ENCODE peak calls at places on chromosomes 16 and 17, in ten cellular contexts. R is body of pancreas, K is cardiac muscle cell, H is fibroblast of the aortic adventitia, P is A549, C is colonic mucosa, E is sigmoid colon, B is kidney epithelial cell, N is PC-9, D is pancreas. X is an unnamed sample.

GRCh38 chr17:82338858-82339633 is 5.5 kb upstream of the SECTM1 start:
- DNase-seq in D (no peak), C (peak; percentile 81), R (peak; percentile 38), B (peak; percentile 31), K (no peak), H (peak; percentile 71), N (peak; percentile 66), P (peak; percentile 86), E (peak; percentile 85), X (no peak)

GRCh38 chr17:48215583-48216139 is 108.1 kb downstream of the SNX11 start:
- DNase-seq in H (peak; percentile 59), C (peak; percentile 26), E (no peak), D (no peak), K (no peak), R (peak; percentile 3), B (no peak), N (peak; percentile 52), P (peak; percentile 80), X (no peak)

GRCh38 chr17:14840616-14841231 is 424.4 kb downstream of the PMP22 start:
- DNase-seq in P (no peak), R (no peak), E (no peak), B (no peak), D (no peak), C (no peak), N (no peak), K (no peak), H (peak; percentile 36), X (no peak)

GRCh38 chr17:66667491-66668030 is 167.4 kb upstream of the CACNG5 start:
- DNase-seq in B (no peak), E (no peak), K (no peak), N (no peak), C (no peak), R (no peak), H (no peak), P (no peak), D (no peak), X (no peak)

GRCh38 chr16:10981697-10982216 is 37.4 kb downstream of the CLEC16A start:
- DNase-seq in E (no peak), N (no peak), K (no peak), D (no peak), R (no peak), C (no peak), B (no peak), H (no peak), P (peak; percentile 53), X (no peak)

GRCh38 chr17:44176671-44177501 is 6.4 kb downstream of the ASB16 start:
- DNase-seq in R (no peak), P (no peak), B (no peak), H (no peak), C (no peak), D (no peak), K (no peak), E (no peak), N (no peak), X (no peak)

GRCh38 chr16:70737377-70738082 is 51.7 kb upstream of the MTSS2 start:
- DNase-seq in R (peak; percentile 62), N (no peak), D (no peak), H (peak; percentile 91), E (peak; percentile 91), P (no peak), K (peak; percentile 47), C (no peak), B (no peak), X (peak; percentile 95)

GRCh38 chr17:36947922-36948716 is 635 bp upstream of the AATF start:
- DNase-seq in C (no peak), N (no peak), D (no peak), H (no peak), P (peak; percentile 17), E (no peak), R (no peak), K (no peak), B (no peak), X (no peak)

GRCh38 chr16:50306287-50306686 is 39.9 kb downstream of the ADCY7 start:
- DNase-seq in B (no peak), C (no peak), P (no peak), H (no peak), R (no peak), D (no peak), N (no peak), E (peak; percentile 41), K (no peak), X (peak; percentile 37)

GRCh38 chr16:79687249-79687768 is 86.8 kb upstream of the MAF start:
- DNase-seq in E (no peak), B (no peak), R (no peak), H (no peak), D (no peak), P (no peak), N (no peak), C (no peak), K (no peak), X (no peak)

GRCh38 chr16:16780588-16780987 is 401.6 kb downstream of the NPIPA7 start:
- DNase-seq in R (no peak), D (no peak), H (no peak), N (no peak), C (no peak), B (no peak), P (no peak), E (no peak), K (no peak), X (no peak)

GRCh38 chr16:68993885-68994284 is 111.6 kb upstream of the HAS3 start:
- DNase-seq in K (no peak), P (peak; percentile 90), E (no peak), C (no peak), H (peak; percentile 92), R (no peak), N (peak; percentile 70), D (no peak), B (peak; percentile 92), X (no peak)

GRCh38 chr17:28735242-28735722 is 6.7 kb downstream of the NEK8 start:
- DNase-seq in D (no peak), E (no peak), C (no peak), P (peak; percentile 56), R (no peak), K (no peak), N (peak; percentile 85), H (no peak), B (no peak), X (no peak)

GRCh38 chr16:70753694-70754325 is 47.1 kb downstream of the VAC14 start:
- DNase-seq in N (no peak), D (no peak), B (no peak), E (no peak), K (no peak), P (no peak), C (no peak), R (no peak), H (no peak), X (no peak)

GRCh38 chr16:71365021-71365420 is 6.5 kb downstream of the CALB2 start:
- DNase-seq in R (no peak), K (no peak), D (no peak), B (no peak), C (no peak), E (no peak), N (no peak), H (no peak), P (no peak), X (no peak)

DNA sequence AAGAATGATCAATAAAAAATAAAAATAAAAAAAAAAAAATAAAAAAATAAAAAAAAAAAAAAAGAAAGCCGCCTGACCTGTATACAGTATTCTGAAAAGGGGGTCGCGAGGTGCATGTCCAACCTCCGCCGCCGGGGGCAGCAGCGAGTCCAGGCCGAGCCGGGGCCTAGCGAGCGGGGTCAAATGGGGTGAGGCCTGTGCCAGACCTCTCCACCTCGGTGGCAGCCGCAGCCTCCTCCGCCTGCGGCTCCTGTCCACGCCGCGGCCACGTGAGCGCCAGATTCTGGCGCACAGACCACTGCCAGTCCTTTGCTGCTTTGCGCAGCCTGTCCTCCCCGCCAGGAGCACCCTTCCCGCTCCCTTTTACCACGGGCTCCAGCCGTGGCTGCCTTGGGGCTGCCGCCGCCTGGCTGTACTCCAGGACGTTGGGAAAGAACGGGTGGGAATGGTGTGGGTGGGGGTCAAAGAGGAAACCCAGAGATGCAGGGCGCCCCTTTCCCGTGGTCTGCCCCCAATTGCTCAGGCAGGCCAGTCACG is 2.4 kb upstream of the BCKDK start:
- DNase-seq in H (peak; percentile 59), B (no peak), K (peak; percentile 81), D (peak; percentile 92), C (peak; percentile 91), E (peak; percentile 95), P (peak; percentile 82), N (peak; percentile 47), R (peak; percentile 94), X (peak; percentile 72)
- H3K4me3 ChIP-seq in H (no peak overlapping the region), B (no peak overlapping the region), K (no peak overlapping the region), D (peak overlapping the region; percentile 20), C (peak overlapping the region; percentile 14), E (no peak overlapping the region), P (peak overlapping the region; percentile 30), N (peak overlapping the region; percentile 38), R (no peak overlapping the region), X (peak overlapping the region; percentile 21)

GRCh38 chr17:17033466-17033865 is 8.8 kb upstream of the MPRIP start:
- DNase-seq in K (no peak), C (no peak), D (no peak), H (no peak), B (no peak), N (no peak), R (no peak), P (no peak), E (no peak), X (no peak)
- TF ChIP-seq CTCF in K (no peak), C (no peak), D (no peak), H (no peak), B (no peak), N (no peak), R (no peak), P (no peak), E (no peak), X (no peak)

GRCh38 chr17:35906559-35907265 is 23.9 kb downstream of the RDM1 start:
- DNase-seq in R (no peak), N (no peak), E (no peak), H (peak; percentile 29), B (no peak), K (no peak), C (no peak), D (no peak), P (no peak), X (peak; percentile 37)
- H3K4me3 ChIP-seq in R (no peak overlapping the region), N (no peak overlapping the region), E (no peak overlapping the region), H (no peak overlapping the region), B (no peak overlapping the region), K (no peak overlapping the region), C (no peak overlapping the region), D (no peak overlapping the region), P (no peak overlapping the region), X (no peak overlapping the region)

GRCh38 chr17:1518410-1518809 is 2.0 kb upstream of the INPP5K start:
- DNase-seq in C (no peak), R (no peak), E (no peak), N (no peak), P (no peak), H (no peak), K (no peak), D (no peak), B (no peak), X (no peak)

GRCh38 chr17:1519678-1520077 is 3.3 kb upstream of the INPP5K start:
- DNase-seq in R (no peak), B (no peak), E (no peak), K (no peak), P (no peak), D (no peak), H (no peak), N (no peak), C (no peak), X (no peak)

GRCh38 chr17:1512351-1512750 is 4.1 kb downstream of the INPP5K start:
- DNase-seq in K (no peak), B (no peak), E (no peak), H (no peak), R (no peak), N (no peak), C (no peak), P (no peak), D (no peak), X (no peak)

GRCh38 chr17:1515640-1516402 is 591 bp downstream of the INPP5K start:
- DNase-seq in P (peak; percentile 86), B (peak; percentile 47), N (peak; percentile 76), H (peak; percentile 93), D (peak; percentile 45), R (peak; percentile 77), K (peak; percentile 78), E (peak; percentile 85), C (peak; percentile 82), X (peak; percentile 83)

GRCh38 chr17:1516403-1517161 is at the start of gene INPP5K:
- DNase-seq in P (peak; percentile 99), D (peak; percentile 98), R (peak; percentile 99), C (peak; percentile 98), E (peak; percentile 99), B (peak; percentile 86), K (peak; percentile 99), N (peak; percentile 92), H (peak; percentile 98), X (peak; percentile 97)
- TF ChIP-seq CTCF in P (no peak), D (no peak), R (no peak), C (no peak), E (no peak), B (no peak), K (no peak), N (no peak), H (no peak), X (no peak)

X was measured in tibial artery.